ENCODE peak calls at places on chromosomes 4 and X, in nine cellular contexts. U is HCT116; G is CD8-positive, alpha-beta T cell; K is astrocyte of the spinal cord; L is mammary epithelial cell; Y is ovary; M is mucosa of descending colon; Z is SK-N-SH; I is colonic mucosa. H is an unnamed sample.

GRCh38 chrX:31420711-31421151 is 348.9 kb upstream of the FTHL17 start:
- DNase-seq in U (no peak), G (no peak), K (no peak), L (peak), Y (no peak), M (no peak), Z (no peak), I (no peak), H (peak)

GRCh38 chrX:17814557-17814956 is 46.5 kb downstream of the RAI2 start:
- DNase-seq in U (no peak), G (no peak), K (peak), L (peak), Y (no peak), M (no peak), Z (no peak), I (no peak), H (peak)

GRCh38 chr4:181618038-181618618 is 625.1 kb upstream of the TENM3 start:
- DNase-seq in U (no peak), G (no peak), K (no peak), L (no peak), Y (no peak), M (no peak), Z (no peak), I (no peak), H (no peak)

GRCh38 chrX:2334237-2334636 is 166.5 kb downstream of the DHRSX start:
- DNase-seq in U (no peak), G (no peak), K (no peak), L (no peak), Y (no peak), M (no peak), Z (no peak), I (no peak), H (no peak)

GRCh38 chrX:13153796-13154195 is 109.4 kb upstream of the FAM9C start:
- DNase-seq in U (no peak), G (no peak), K (no peak), L (no peak), Y (no peak), M (no peak), Z (no peak), I (no peak), H (peak)

GRCh38 chr4:176271749-176272148 is 2.7 kb upstream of the ASB5 start:
- DNase-seq in U (no peak), G (no peak), K (peak), L (peak), Y (no peak), M (no peak), Z (no peak), I (no peak), H (peak)

GRCh38 chr4:150255610-150256580 is 177.7 kb downstream of the DCLK2 start:
- DNase-seq in U (no peak), G (no peak), K (no peak), L (no peak), Y (peak), M (peak), Z (no peak), I (no peak), H (no peak)

GRCh38 chr4:17336524-17336941 is 175.4 kb downstream of the QDPR start:
- DNase-seq in U (peak), G (peak), K (peak), L (peak), Y (no peak), M (peak), Z (no peak), I (peak), H (no peak)

GRCh38 chr4:85491527-85491926 is 16.6 kb downstream of the ARHGAP24 start:
- DNase-seq in U (no peak), G (no peak), K (no peak), L (no peak), Y (no peak), M (no peak), Z (no peak), I (no peak), H (no peak)

GRCh38 chr4:80268081-80268823 is 1.8 kb downstream of the FGF5 start:
- DNase-seq in U (no peak), G (no peak), K (peak), L (peak), Y (no peak), M (no peak), Z (peak), I (no peak), H (no peak)

GRCh38 chrX:56564921-56565861 is 1.8 kb downstream of the UBQLN2 start:
- DNase-seq in U (no peak), G (no peak), K (no peak), L (peak), Y (no peak), M (no peak), Z (peak), I (peak), H (peak)

GRCh38 chrX:136961594-136962135 is 72.1 kb downstream of the GPR101 start:
- DNase-seq in U (no peak), G (no peak), K (peak), L (no peak), Y (no peak), M (no peak), Z (no peak), I (no peak), H (peak)

GRCh38 chr4:78781086-78781630 is 5.0 kb downstream of the BMP2K start:
- DNase-seq in U (no peak), G (no peak), K (no peak), L (no peak), Y (no peak), M (no peak), Z (no peak), I (no peak), H (no peak)

GRCh38 chr4:18536420-18536819 is 514.9 kb upstream of the LCORL start:
- DNase-seq in U (no peak), G (no peak), K (no peak), L (no peak), Y (no peak), M (no peak), Z (peak), I (no peak), H (no peak)

GRCh38 chr4:140901736-140902336 is 145.7 kb upstream of the TBC1D9 start:
- DNase-seq in U (no peak), G (no peak), K (no peak), L (no peak), Y (no peak), M (no peak), Z (peak), I (no peak), H (no peak)

GRCh38 chrX:40671126-40671525 is 23.8 kb upstream of the CXorf38 start:
- DNase-seq in U (no peak), G (no peak), K (no peak), L (no peak), Y (no peak), M (no peak), Z (no peak), I (no peak), H (no peak)
- TF ChIP-seq CTCF in U (no peak), G (no peak), K (no peak), L (no peak), Y (no peak), M (no peak), Z (no peak), I (no peak), H (no peak)

GRCh38 chr4:99947190-99947578 is 766 bp upstream of the DNAJB14 start:
- DNase-seq in U (no peak), G (peak), K (no peak), L (no peak), Y (no peak), M (no peak), Z (no peak), I (no peak), H (peak)

GRCh38 chr4:99946346-99947189 is at the start of gene DNAJB14:
- DNase-seq in U (peak), G (peak), K (peak), L (peak), Y (peak), M (peak), Z (peak), I (peak), H (peak)

GRCh38 chr4:99945718-99946345 is 586 bp downstream of the DNAJB14 start:
- DNase-seq in U (no peak), G (no peak), K (peak), L (peak), Y (no peak), M (no peak), Z (peak), I (peak), H (peak)

GRCh38 chr4:99947608-99948007 is 1.2 kb upstream of the DNAJB14 start:
- DNase-seq in U (no peak), G (no peak), K (no peak), L (no peak), Y (no peak), M (no peak), Z (no peak), I (no peak), H (no peak)

GRCh38 chr4:99943904-99944437 is 2.4 kb downstream of the DNAJB14 start:
- DNase-seq in U (no peak), G (no peak), K (no peak), L (no peak), Y (no peak), M (no peak), Z (no peak), I (no peak), H (no peak)
- H3K4me3 ChIP-seq in U (no peak), G (no peak), K (no peak), L (no peak), Y (no peak), M (no peak), Z (no peak), I (no peak), H (no peak)

GRCh38 chr4:3445111-3445820 is 3.5 kb downstream of the HGFAC start:
- DNase-seq in U (no peak), G (no peak), K (no peak), L (no peak), Y (no peak), M (peak), Z (no peak), I (no peak), H (no peak)
- TF ChIP-seq CTCF in U (no peak), G (no peak), K (no peak), L (no peak), Y (no peak), M (no peak), Z (no peak), I (no peak), H (no peak)

GRCh38 chr4:99817310-99817885 is 771 bp downstream of the DAPP1 start:
- DNase-seq in U (no peak), G (no peak), K (no peak), L (peak), Y (no peak), M (no peak), Z (no peak), I (no peak), H (no peak)
- H3K4me3 ChIP-seq in U (no peak), G (peak), K (no peak), L (peak), Y (no peak), M (no peak), Z (no peak), I (peak), H (no peak)

DNA sequence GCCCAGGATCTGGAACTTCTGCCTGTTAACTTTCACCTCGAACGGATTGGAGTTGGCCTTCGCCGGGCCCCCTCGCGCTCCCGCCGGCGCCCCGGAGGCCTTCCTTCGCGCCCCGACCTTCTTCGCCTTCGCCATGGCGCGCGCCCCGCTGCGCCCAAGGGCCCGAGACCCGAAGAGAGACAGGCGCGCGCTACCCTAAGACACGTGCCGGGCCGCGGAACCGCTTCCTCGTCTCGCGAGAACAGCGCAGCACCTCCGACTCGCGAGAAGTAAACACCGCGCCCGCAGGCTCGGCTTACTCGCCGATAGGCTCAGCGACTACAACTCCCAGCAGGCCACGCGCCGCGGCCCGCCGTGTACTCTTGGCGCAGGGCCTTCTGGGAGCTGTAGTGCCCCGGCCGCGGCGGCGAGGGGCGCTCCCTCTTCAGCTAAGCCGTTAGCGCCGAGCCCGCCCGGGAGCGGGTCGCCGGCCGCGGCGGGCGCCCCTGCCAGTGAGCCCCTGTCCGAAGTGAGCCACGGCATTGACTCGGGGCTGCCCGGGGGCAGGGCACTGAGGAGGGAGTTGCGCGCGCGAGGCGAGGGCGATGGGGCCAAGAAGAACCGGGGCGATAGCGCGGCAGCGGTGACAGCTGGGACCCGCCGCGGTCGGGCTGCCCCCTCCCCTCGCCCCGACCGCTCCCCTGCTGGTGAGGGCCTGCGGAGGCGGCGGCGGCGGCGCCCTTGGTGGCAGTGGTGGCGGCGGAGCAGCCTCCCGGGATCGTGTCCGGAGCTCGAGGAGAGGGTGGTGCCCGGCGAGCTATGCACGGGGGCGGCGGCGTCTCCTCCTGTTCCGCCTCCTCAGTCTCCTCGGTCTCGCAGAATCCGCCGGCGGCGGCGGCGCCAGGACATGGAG is at the start of the genes GRK4 and NOP14:
- DNase-seq in U (peak), G (peak), K (peak), L (peak), Y (peak), M (peak), Z (peak), I (peak), H (peak)
- TF ChIP-seq CTCF in U (peak), G (peak), K (peak), L (peak), Y (no peak), M (peak), Z (peak), I (no peak), H (no peak)

GRCh38 chr4:26330946-26331345 is 10.1 kb downstream of the RBPJ start:
- DNase-seq in U (no peak), G (no peak), K (no peak), L (no peak), Y (no peak), M (no peak), Z (no peak), I (no peak), H (no peak)

GRCh38 chr4:26323807-26324206 is 3.0 kb downstream of the RBPJ start:
- DNase-seq in U (no peak), G (no peak), K (peak), L (no peak), Y (no peak), M (no peak), Z (no peak), I (no peak), H (peak)

GRCh38 chr4:26325191-26325590 is 4.4 kb downstream of the RBPJ start:
- DNase-seq in U (peak), G (no peak), K (peak), L (peak), Y (no peak), M (no peak), Z (peak), I (no peak), H (peak)

GRCh38 chr4:26330186-26330787 is 9.5 kb downstream of the RBPJ start:
- DNase-seq in U (peak), G (no peak), K (peak), L (peak), Y (no peak), M (no peak), Z (peak), I (peak), H (peak)

DNA sequence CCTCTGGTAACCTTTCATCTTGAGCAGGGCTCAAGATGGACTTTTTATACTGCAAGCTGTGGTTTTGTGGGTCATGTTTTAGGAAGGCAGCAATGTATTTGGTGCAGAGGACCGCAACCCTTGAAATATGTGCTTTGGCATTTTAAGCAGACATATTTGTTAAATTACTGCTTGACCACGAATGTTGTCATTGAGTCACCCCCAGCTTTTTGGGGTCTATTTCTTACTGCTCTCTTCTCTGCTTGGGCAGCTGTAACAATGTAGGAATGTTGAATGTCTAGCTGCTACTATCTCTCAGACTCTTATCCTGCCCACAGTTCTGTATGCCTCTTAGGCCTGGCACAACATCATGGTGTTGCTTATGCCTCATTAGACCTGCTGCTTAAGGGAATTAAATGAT is 6.0 kb downstream of the RBPJ start:
- DNase-seq in U (no peak), G (no peak), K (peak), L (peak), Y (no peak), M (no peak), Z (no peak), I (no peak), H (peak)
- H3K4me3 ChIP-seq in U (no peak), G (no peak), K (no peak), L (no peak), Y (no peak), M (no peak), Z (no peak), I (no peak), H (no peak)

DNA sequence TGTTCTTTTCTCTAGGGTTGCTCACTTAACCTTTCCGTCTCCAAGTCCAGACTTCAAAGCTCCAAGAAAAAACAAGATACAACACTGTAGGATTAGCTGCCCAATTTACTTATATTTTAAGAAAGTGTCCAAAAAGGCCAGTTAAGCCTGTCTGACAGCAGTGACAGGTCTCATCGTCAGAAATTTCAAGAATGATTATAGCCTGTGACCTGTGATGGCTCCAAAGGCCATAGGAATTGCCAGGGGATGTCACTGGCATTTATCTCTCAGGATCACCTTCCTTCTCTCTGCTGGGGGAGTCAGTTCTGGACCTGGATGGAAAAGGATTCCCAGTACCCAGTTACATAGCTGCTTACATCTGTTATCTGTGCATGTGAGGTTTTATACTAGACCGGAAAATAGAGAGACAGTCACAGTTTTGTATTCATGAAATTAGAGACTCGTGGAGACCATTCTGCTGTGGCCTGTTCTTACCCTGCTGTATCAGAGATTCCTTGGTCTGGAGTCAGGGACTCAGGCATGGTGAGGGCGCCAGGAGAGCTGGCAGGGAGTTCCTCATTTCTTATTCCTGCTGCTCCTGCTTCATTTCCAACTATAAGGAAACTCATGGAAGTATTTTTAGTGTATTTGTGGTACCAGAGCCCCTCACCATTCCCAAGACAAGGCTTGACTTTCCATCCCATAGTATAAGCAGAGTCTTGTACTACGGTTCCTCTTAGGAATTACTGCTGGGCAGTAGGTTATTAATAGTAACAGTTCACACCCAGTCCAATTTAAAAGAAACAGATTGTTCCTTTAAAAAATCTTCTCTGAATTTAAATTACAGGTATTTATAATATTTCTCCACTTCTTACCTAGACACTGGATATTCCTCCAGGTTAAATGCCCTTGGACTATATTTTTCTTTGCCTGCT is 220.8 kb downstream of the SHROOM3 start:
- DNase-seq in U (no peak), G (no peak), K (peak), L (no peak), Y (no peak), M (no peak), Z (no peak), I (no peak), H (no peak)
- TF ChIP-seq CTCF in U (no peak), G (no peak), K (no peak), L (no peak), Y (no peak), M (no peak), Z (no peak), I (no peak), H (no peak)

GRCh38 chrX:80334583-80334982 is 85.7 kb upstream of the TENT5D start:
- DNase-seq in U (no peak), G (no peak), K (no peak), L (no peak), Y (no peak), M (no peak), Z (no peak), I (no peak), H (no peak)
- H3K4me3 ChIP-seq in U (no peak), G (no peak), K (no peak), L (peak), Y (peak), M (no peak), Z (no peak), I (no peak), H (no peak)

DNA sequence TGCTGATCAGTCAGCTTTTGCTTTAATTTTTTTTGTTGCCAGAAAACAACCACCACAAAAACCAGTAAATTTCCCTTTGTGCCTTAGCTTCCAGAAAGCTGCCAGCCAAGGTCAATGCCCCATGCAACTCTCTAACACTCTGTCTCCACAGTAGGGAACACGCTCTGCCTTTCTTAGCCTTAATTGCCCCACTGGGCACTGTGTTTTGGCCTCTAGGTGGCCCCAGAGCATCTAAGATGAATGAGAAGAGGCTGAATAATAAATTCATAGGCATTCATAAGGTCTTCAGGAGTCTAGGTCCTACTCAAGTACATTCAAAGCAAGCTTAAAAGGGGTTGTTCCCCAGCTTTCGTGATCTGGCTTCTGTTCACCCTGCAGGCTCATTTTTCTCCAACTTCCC is 57.7 kb upstream of the PASD1 start:
- DNase-seq in U (peak), G (no peak), K (no peak), L (peak), Y (no peak), M (no peak), Z (peak), I (no peak), H (peak)
- TF ChIP-seq CTCF in U (peak), G (no peak), K (no peak), L (peak), Y (no peak), M (no peak), Z (peak), I (no peak), H (peak)

H was measured in choroid plexus epithelial cell.